ENCODE peak calls at places on chromosomes 2 and 18, in six cellular contexts. S, X, N, L, G and U are unnamed samples. For H3K4me1, the result is how much of the 10 kb centered on the place peaks cover.

GRCh38 chr18:45666006-45666405 is 50.7 kb downstream of the SLC14A2 start:
- DNase-seq in S (no peak), G (no peak), L (no peak), N (no peak), X (no peak), U (no peak)

GRCh38 chr18:57333941-57334340 is 18.4 kb upstream of the ST8SIA3 start:
- DNase-seq in N (no peak), S (no peak), G (no peak), L (no peak), X (no peak), U (no peak)

GRCh38 chr2:239536186-239536585 is 135.4 kb upstream of the HDAC4 start:
- DNase-seq in S (no peak), L (no peak), N (no peak), X (no peak), G (no peak), U (no peak)

GRCh38 chr18:49845629-49846252 is 32.4 kb upstream of the ACAA2 start:
- DNase-seq in L (no peak), X (no peak), N (peak), S (no peak), G (no peak), U (no peak)

GRCh38 chr2:59732861-59733603 is 820.4 kb downstream of the BCL11A start:
- DNase-seq in N (no peak), X (no peak), L (no peak), S (no peak), G (no peak), U (no peak)

GRCh38 chr2:43486604-43487003 is 109.2 kb downstream of the THADA start:
- DNase-seq in X (no peak), N (no peak), G (no peak), S (no peak), L (no peak), U (no peak)

GRCh38 chr2:134897932-134898331 is 20.7 kb upstream of the CCNT2 start:
- DNase-seq in L (no peak), G (no peak), N (peak), S (no peak), X (no peak), U (no peak)

GRCh38 chr2:172564376-172564775 is 8.5 kb downstream of the PDK1 start:
- DNase-seq in X (no peak), G (no peak), S (no peak), N (no peak), L (no peak), U (no peak)

GRCh38 chr2:158637357-158637756 is 157.8 kb upstream of the DAPL1 start:
- DNase-seq in X (no peak), N (no peak), S (no peak), G (no peak), L (no peak), U (no peak)

GRCh38 chr2:112679484-112679883 is 33.7 kb downstream of the SLC20A1 start:
- DNase-seq in N (no peak), S (no peak), L (no peak), G (no peak), X (no peak), U (no peak)

GRCh38 chr2:68766378-68766845 is 31.8 kb downstream of the ARHGAP25 start:
- DNase-seq in X (no peak), N (no peak), G (no peak), S (no peak), L (no peak), U (no peak)

GRCh38 chr2:51472300-51472699 is 440.4 kb upstream of the NRXN1 start:
- DNase-seq in N (no peak), S (no peak), L (no peak), G (no peak), X (no peak), U (no peak)

GRCh38 chr2:151862688-151863087 is 34.5 kb upstream of the ARL5A start:
- DNase-seq in L (no peak), S (no peak), N (no peak), G (no peak), X (peak), U (no peak)

GRCh38 chr2:14773696-14774095 is 141.2 kb downstream of the LRATD1 start:
- DNase-seq in X (no peak), N (no peak), S (no peak), L (no peak), G (no peak), U (no peak)

GRCh38 chr2:76268928-76269327 is 558.2 kb upstream of the GCFC2 start:
- DNase-seq in N (peak), X (no peak), S (no peak), L (no peak), G (no peak), U (no peak)

GRCh38 chr2:195425328-195425727 is 231.7 kb upstream of the SLC39A10 start:
- DNase-seq in S (no peak), L (no peak), X (no peak), N (no peak), G (no peak), U (no peak)

GRCh38 chr2:231621051-231621879 is 28.6 kb downstream of the TEX44 start:
- DNase-seq in N (no peak), S (no peak), L (no peak), X (no peak), G (peak), U (no peak)

GRCh38 chr2:100821255-100821912 is 1.4 kb downstream of the NPAS2 start:
- DNase-seq in L (no peak), N (no peak), X (no peak), G (no peak), S (no peak), U (no peak)

GRCh38 chr2:37297632-37298031 is 27.0 kb downstream of the PRKD3 start:
- DNase-seq in S (no peak), L (no peak), G (no peak), N (no peak), X (no peak), U (no peak)

GRCh38 chr2:44833123-44834069 is 108.1 kb upstream of the SIX3 start:
- DNase-seq in S (no peak), X (peak), L (no peak), G (no peak), N (no peak), U (no peak)

GRCh38 chr2:33395660-33396249 is 80.7 kb upstream of the RASGRP3 start:
- DNase-seq in L (peak), G (peak), N (peak), X (no peak), S (peak), U (peak)

GRCh38 chr2:73111300-73112025 is 1.3 kb downstream of the RAB11FIP5 start:
- DNase-seq in G (peak), N (no peak), X (no peak), S (peak), L (peak), U (peak)

GRCh38 chr2:1739961-1740713 is 4.2 kb downstream of the PXDN start:
- DNase-seq in X (no peak), N (no peak), S (no peak), G (peak), L (no peak), U (no peak)

GRCh38 chr2:213475433-213475832 is 191.2 kb downstream of the SPAG16 start:
- DNase-seq in L (no peak), N (no peak), X (no peak), G (no peak), S (no peak), U (no peak)

GRCh38 chr2:102004588-102004987 is 12.8 kb downstream of the IL1R2 start:
- DNase-seq in G (no peak), X (no peak), S (no peak), N (no peak), L (no peak), U (no peak)

GRCh38 chr2:9001229-9001628 is 2.3 kb downstream of the MBOAT2 start:
- DNase-seq in S (no peak), L (no peak), N (no peak), G (no peak), X (no peak), U (peak)

GRCh38 chr2:43424262-43425207 is 171.3 kb downstream of the THADA start:
- DNase-seq in N (no peak), X (no peak), L (peak), S (no peak), G (no peak), U (no peak)

GRCh38 chr2:223751012-223751411 is 86.4 kb downstream of the AP1S3 start:
- DNase-seq in N (no peak), L (peak), X (no peak), S (no peak), G (no peak), U (no peak)

GRCh38 chr2:94923196-94923595 is 52.0 kb downstream of the TEKT4 start:
- DNase-seq in L (no peak), X (no peak), G (no peak), S (no peak), N (no peak), U (no peak)

GRCh38 chr18:49884465-49884864 is 71.1 kb upstream of the ACAA2 start:
- DNase-seq in L (no peak), N (no peak), G (no peak), S (no peak), X (no peak), U (no peak)

GRCh38 chr2:15985531-15985930 is 45.2 kb downstream of the MYCN start:
- DNase-seq in N (no peak), G (no peak), L (no peak), X (no peak), S (no peak), U (no peak)

GRCh38 chr18:55641501-55641900 is 53.5 kb upstream of the TCF4 start:
- DNase-seq in X (no peak), S (no peak), L (no peak), N (no peak), G (no peak), U (no peak)

DNA sequence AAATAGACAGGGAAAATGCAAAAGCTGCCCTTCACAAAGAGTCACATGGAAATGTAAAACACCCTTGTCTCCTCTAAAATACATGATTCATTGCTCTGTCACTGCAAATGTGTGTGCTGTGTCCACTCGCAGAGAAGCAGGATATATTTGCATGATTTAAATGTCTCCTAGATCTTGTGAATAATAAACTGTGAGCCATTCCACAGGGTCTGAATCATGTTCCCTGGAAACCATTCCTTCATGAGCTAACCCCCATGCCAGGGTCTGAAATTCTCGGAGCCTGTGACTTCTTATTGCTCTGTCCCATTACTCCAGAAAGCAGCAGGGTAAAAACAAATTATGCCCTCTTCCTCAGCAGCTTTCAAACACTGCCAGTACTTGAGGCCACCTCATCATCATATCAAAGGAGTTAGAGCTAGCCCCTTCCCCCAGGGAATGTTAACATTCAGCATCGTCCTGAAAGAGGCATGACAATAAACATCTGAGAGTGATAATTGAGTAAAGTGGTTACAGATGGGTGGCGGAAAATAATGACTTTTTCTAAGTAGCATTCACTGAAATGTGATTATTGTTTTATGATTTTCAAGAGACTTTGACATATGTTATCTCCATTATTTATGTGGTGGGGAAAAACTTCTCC is 11.7 kb upstream of the CNGA3 start:
- DNase-seq in G (no peak), N (peak), S (no peak), L (no peak), X (no peak), U (peak)
- H3K4me1 ChIP-seq in G (under half), N (under half), S (under half), L (under half), X (under half), U (under half)

GRCh38 chr2:175600024-175600831 is 401.8 kb downstream of the LNPK start:
- DNase-seq in L (no peak), S (no peak), X (no peak), N (peak), G (no peak), U (no peak)
- TF ChIP-seq CHD2 in L (no peak), S (no peak), X (no peak), N (peak), G (no peak), U (no peak)

GRCh38 chr2:120348134-120349103 is 2.5 kb downstream of the INHBB start:
- DNase-seq in X (no peak), L (peak), N (no peak), G (no peak), S (no peak), U (no peak)
- H3K4me1 ChIP-seq in X (under half), L (under half), N (under half), G (under half), S (under half), U (under half)

GRCh38 chr2:96549967-96550786 is 13.6 kb downstream of the ARID5A start:
- DNase-seq in S (peak), G (peak), N (peak), X (no peak), L (peak), U (peak)
- TF ChIP-seq CHD2 in S (no peak), G (peak), N (no peak), X (no peak), L (no peak), U (no peak)